ENCODE peak calls at places on chromosomes 3 and 15, in five cellular contexts. F, K, Q, G and T are unnamed samples.

GRCh38 chr15:30063829-30064559 is 18.8 kb upstream of the GOLGA8J start:
- DNase-seq in F (peak), K (peak), Q (no peak), G (peak), T (peak)

GRCh38 chr3:186241910-186242821 is 119.9 kb downstream of the DGKG start:
- DNase-seq in F (peak), K (peak), Q (peak), G (peak), T (peak)

GRCh38 chr15:46277994-46278885 is 643.4 kb downstream of the SQOR start:
- DNase-seq in F (no peak), K (no peak), Q (no peak), G (no peak), T (no peak)

GRCh38 chr3:45946875-45947274 is 3.6 kb downstream of the CXCR6 start:
- DNase-seq in F (no peak), K (no peak), Q (no peak), G (no peak), T (no peak)

GRCh38 chr3:38773528-38773927 is 42.5 kb downstream of the SCN10A start:
- DNase-seq in F (no peak), K (no peak), Q (no peak), G (no peak), T (no peak)

GRCh38 chr15:79826800-79827199 is 70.0 kb downstream of the MTHFS start:
- DNase-seq in F (no peak), K (peak), Q (no peak), G (no peak), T (no peak)

GRCh38 chr15:85527907-85528306 is 147.5 kb downstream of the AKAP13 start:
- DNase-seq in F (peak), K (peak), Q (no peak), G (peak), T (no peak)

GRCh38 chr15:28094732-28095521 is 4.2 kb downstream of the OCA2 start:
- DNase-seq in F (no peak), K (peak), Q (peak), G (no peak), T (no peak)

GRCh38 chr3:105369501-105370371 is 3.0 kb downstream of the ALCAM start:
- DNase-seq in F (peak), K (peak), Q (peak), G (peak), T (peak)

GRCh38 chr15:71708052-71708432 is 102.3 kb upstream of the NR2E3 start:
- DNase-seq in F (no peak), K (no peak), Q (no peak), G (no peak), T (no peak)

GRCh38 chr3:23993556-23994246 is 48.6 kb downstream of the NR1D2 start:
- DNase-seq in F (no peak), K (no peak), Q (no peak), G (no peak), T (no peak)

GRCh38 chr3:18382760-18383369 is 42.3 kb downstream of the SATB1 start:
- DNase-seq in F (no peak), K (no peak), Q (no peak), G (no peak), T (no peak)

GRCh38 chr3:14461748-14462324 is 59.4 kb downstream of the SLC6A6 start:
- DNase-seq in F (peak), K (peak), Q (peak), G (peak), T (peak)

GRCh38 chr3:117059054-117059989 is 349.7 kb downstream of the TUSC7 start:
- DNase-seq in F (peak), K (no peak), Q (no peak), G (peak), T (no peak)

GRCh38 chr15:71572452-71573053 is 237.8 kb upstream of the NR2E3 start:
- DNase-seq in F (peak), K (no peak), Q (no peak), G (peak), T (no peak)

GRCh38 chr3:188006726-188007393 is 147.1 kb upstream of the LPP start:
- DNase-seq in F (no peak), K (peak), Q (peak), G (no peak), T (no peak)

GRCh38 chr3:172666181-172666872 is 44.5 kb downstream of the NCEH1 start:
- DNase-seq in F (no peak), K (no peak), Q (no peak), G (no peak), T (no peak)

GRCh38 chr3:106699093-106699492 is 678.1 kb upstream of the CCDC54 start:
- DNase-seq in F (no peak), K (no peak), Q (no peak), G (no peak), T (no peak)

GRCh38 chr3:188860147-188860546 is 311.6 kb upstream of the TPRG1 start:
- DNase-seq in F (peak), K (no peak), Q (no peak), G (peak), T (no peak)

GRCh38 chr15:69713726-69714559 is 261.3 kb downstream of the RPLP1 start:
- DNase-seq in F (no peak), K (no peak), Q (no peak), G (no peak), T (no peak)

GRCh38 chr15:96540283-96540682 is 209.8 kb downstream of the NR2F2 start:
- DNase-seq in F (no peak), K (no peak), Q (no peak), G (no peak), T (no peak)

GRCh38 chr3:58647661-58648141 is 18.9 kb downstream of the FAM3D start:
- DNase-seq in F (no peak), K (no peak), Q (no peak), G (no peak), T (no peak)

GRCh38 chr3:191148131-191148530 is 50.9 kb upstream of the OSTN start:
- DNase-seq in F (no peak), K (no peak), Q (no peak), G (no peak), T (no peak)

GRCh38 chr15:45187894-45188830 is at the start of gene SHF:
- DNase-seq in F (peak), K (peak), Q (peak), G (peak), T (peak)

GRCh38 chr15:63176302-63176701 is 13.1 kb upstream of the RAB8B start:
- DNase-seq in F (no peak), K (no peak), Q (no peak), G (peak), T (no peak)

GRCh38 chr3:138199847-138200246 is 12.7 kb downstream of the ARMC8 start:
- DNase-seq in F (no peak), K (no peak), Q (no peak), G (no peak), T (no peak)

GRCh38 chr3:100073555-100074307 is 40.6 kb downstream of the FILIP1L start:
- DNase-seq in F (peak), K (no peak), Q (peak), G (peak), T (no peak)

GRCh38 chr3:58207954-58208353 is 2.8 kb downstream of the DNASE1L3 start:
- DNase-seq in F (no peak), K (no peak), Q (no peak), G (no peak), T (no peak)

GRCh38 chr3:64184621-64185020 is 40.6 kb downstream of the PRICKLE2 start:
- DNase-seq in F (peak), K (no peak), Q (no peak), G (peak), T (no peak)

GRCh38 chr15:62758126-62758951 is 284.2 kb upstream of the TPM1 start:
- DNase-seq in F (peak), K (peak), Q (no peak), G (peak), T (peak)

DNA sequence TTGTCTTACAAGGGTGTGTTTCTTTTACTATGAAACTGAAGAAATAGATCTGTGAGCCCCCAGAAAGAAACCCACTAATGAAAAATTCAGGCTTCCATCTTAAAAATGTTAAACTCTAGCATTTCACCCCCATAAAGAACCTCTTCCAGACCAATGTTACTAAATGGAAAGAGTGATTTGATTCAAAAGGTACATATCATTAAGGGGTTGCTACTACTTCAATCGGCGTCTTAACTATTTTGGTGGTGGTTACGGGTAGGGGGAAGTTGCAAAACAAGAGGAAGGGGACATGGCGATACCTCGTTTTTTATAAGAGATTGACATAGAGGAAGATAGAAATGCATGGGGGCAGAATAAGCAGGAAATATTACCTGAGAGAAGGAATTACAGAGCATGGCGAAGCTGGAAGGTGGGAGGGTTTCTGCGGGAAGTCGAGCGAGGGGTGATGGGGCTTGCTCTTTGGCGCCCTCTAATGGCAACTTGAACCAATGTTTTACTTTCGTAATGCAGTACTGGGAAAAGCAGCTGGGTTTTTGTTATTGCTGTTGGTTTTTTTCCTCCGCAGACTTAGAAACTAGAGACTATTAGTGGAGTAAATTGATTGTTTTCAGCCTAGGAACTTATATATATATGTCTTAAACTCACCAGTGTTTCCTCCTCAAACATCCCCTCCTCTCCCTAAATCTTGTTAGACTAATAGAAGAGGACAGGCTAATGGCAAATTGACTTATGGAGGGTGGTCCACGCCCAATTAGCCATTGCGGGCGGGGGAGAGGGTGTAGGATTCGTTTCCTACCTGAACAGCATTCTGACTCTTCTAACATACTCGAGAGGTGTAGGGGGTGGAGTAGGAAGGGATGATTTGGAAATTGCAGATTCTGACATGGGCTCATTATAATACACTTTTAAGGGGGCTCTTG is 11.3 kb upstream of the SOX2 start:
- DNase-seq in F (peak), K (peak), Q (no peak), G (peak), T (peak)
- H3K4me3 ChIP-seq in F (peak), K (no peak), Q (no peak), G (no peak), T (peak)

GRCh38 chr15:33701304-33701696 is 267.0 kb upstream of the CHRM5 start:
- DNase-seq in F (no peak), K (no peak), Q (no peak), G (no peak), T (no peak)

GRCh38 chr15:33699145-33699544 is 269.2 kb upstream of the CHRM5 start:
- DNase-seq in F (no peak), K (no peak), Q (no peak), G (no peak), T (no peak)

GRCh38 chr15:33698128-33698527 is 270.2 kb upstream of the CHRM5 start:
- DNase-seq in F (no peak), K (no peak), Q (no peak), G (no peak), T (no peak)

GRCh38 chr15:33700695-33701303 is 267.5 kb upstream of the CHRM5 start:
- DNase-seq in F (peak), K (peak), Q (peak), G (peak), T (peak)

GRCh38 chr15:33699691-33700447 is 268.4 kb upstream of the CHRM5 start:
- DNase-seq in F (no peak), K (peak), Q (no peak), G (no peak), T (no peak)
- TF ChIP-seq CTCF in F (peak), K (no peak), Q (peak), G (peak), T (no peak)

GRCh38 chr15:74174966-74175270 is 1.4 kb downstream of the ISLR start:
- DNase-seq in F (no peak), K (no peak), Q (peak), G (no peak), T (no peak)
- H3K4me3 ChIP-seq in F (peak), K (peak), Q (peak), G (no peak), T (peak)

DNA sequence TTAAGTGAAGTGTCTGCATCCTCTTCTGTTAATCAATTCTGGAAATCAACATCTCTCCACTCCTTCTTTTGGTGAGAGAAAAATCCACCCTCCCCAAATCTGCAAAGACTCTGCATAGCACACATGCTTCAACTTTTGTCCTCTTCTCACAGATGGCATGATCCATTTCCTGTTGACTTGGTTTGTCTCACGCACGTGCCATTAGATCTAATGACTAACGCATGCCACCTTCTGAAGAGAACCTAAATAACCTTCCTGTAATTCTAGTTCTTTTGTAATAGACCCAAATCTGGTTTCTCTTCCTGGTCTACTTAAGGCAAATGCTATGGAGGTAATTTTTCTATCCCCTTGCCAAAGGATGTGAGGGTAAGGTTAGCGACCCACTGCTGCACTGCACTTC is 51.0 kb upstream of the ATOSA start:
- DNase-seq in F (no peak), K (no peak), Q (no peak), G (peak), T (no peak)
- TF ChIP-seq CTCF in F (no peak), K (no peak), Q (no peak), G (no peak), T (no peak)

GRCh38 chr3:94024385-94024784 is 4.0 kb downstream of the STX19 start:
- DNase-seq in F (peak), K (peak), Q (no peak), G (peak), T (no peak)

GRCh38 chr3:94026623-94027022 is 1.8 kb downstream of the STX19 start:
- DNase-seq in F (no peak), K (no peak), Q (no peak), G (no peak), T (no peak)

GRCh38 chr3:94032187-94032586 is 3.8 kb upstream of the STX19 start:
- DNase-seq in F (no peak), K (no peak), Q (no peak), G (peak), T (no peak)

GRCh38 chr3:94028093-94028837 is at the start of gene STX19:
- DNase-seq in F (no peak), K (no peak), Q (no peak), G (no peak), T (no peak)
- H3K4me3 ChIP-seq in F (no peak), K (no peak), Q (no peak), G (no peak), T (no peak)

GRCh38 chr3:41202834-41203345 is 3.6 kb downstream of the CTNNB1 start:
- DNase-seq in F (peak), K (peak), Q (no peak), G (peak), T (peak)
- TF ChIP-seq CTCF in F (peak), K (no peak), Q (peak), G (peak), T (peak)